ENCODE peak calls at places on chromosomes 3 and 15, in eight cellular contexts. V is brain microvascular endothelial cell, C is MCF 10A, F is A549, W is thoracic aorta, Q is astrocyte of the spinal cord, M is lower leg skin, Y is heart right ventricle. R is an unnamed sample.

GRCh38 chr3:133871368-133872090 is 24.2 kb downstream of the RAB6B start:
- DNase-seq in V (no peak), C (no peak), F (no peak), W (no peak), Q (no peak), M (no peak), Y (no peak), R (no peak)

GRCh38 chr3:39124876-39125836 is 17.7 kb downstream of the TTC21A start:
- DNase-seq in V (no peak), C (peak; percentile 47), F (peak; percentile 65), W (no peak), Q (peak; percentile 40), M (no peak), Y (no peak), R (peak; percentile 36)

GRCh38 chr3:113531826-113532697 is at the start of gene SIDT1:
- DNase-seq in V (no peak), C (peak; percentile 35), F (peak; percentile 48), W (no peak), Q (peak; percentile 13), M (no peak), Y (no peak), R (peak; percentile 21)

GRCh38 chr3:177195941-177196472 is 1.3 kb downstream of the TBL1XR1 start:
- DNase-seq in V (no peak), C (peak; percentile 29), F (no peak), W (no peak), Q (no peak), M (no peak), Y (no peak), R (peak; percentile 48)

GRCh38 chr15:28112101-28112760 is 13.1 kb upstream of the OCA2 start:
- DNase-seq in V (no peak), C (no peak), F (no peak), W (no peak), Q (no peak), M (no peak), Y (no peak), R (no peak)

GRCh38 chr3:48765376-48765775 is 48.4 kb upstream of the IP6K2 start:
- DNase-seq in V (no peak), C (peak; percentile 36), F (peak; percentile 37), W (no peak), Q (no peak), M (no peak), Y (no peak), R (no peak)

GRCh38 chr3:152419748-152420147 is 151.0 kb downstream of the MBNL1 start:
- DNase-seq in V (no peak), C (no peak), F (no peak), W (no peak), Q (no peak), M (no peak), Y (no peak), R (no peak)

GRCh38 chr15:70768247-70768883 is 5.0 kb upstream of the UACA start:
- DNase-seq in V (no peak), C (no peak), F (no peak), W (no peak), Q (no peak), M (no peak), Y (no peak), R (peak; percentile 55)

GRCh38 chr3:196519738-196520122 is 4.6 kb upstream of the SMCO1 start:
- DNase-seq in V (no peak), C (peak; percentile 36), F (no peak), W (no peak), Q (no peak), M (no peak), Y (no peak), R (no peak)

GRCh38 chr15:68789921-68790575 is 30.6 kb downstream of the ANP32A start:
- DNase-seq in V (peak; percentile 53), C (no peak), F (no peak), W (no peak), Q (peak; percentile 79), M (no peak), Y (peak; percentile 18), R (peak; percentile 84)

GRCh38 chr3:156151824-156152428 is 31.5 kb downstream of the KCNAB1 start:
- DNase-seq in V (peak; percentile 79), C (peak; percentile 69), F (peak; percentile 74), W (peak; percentile 36), Q (peak; percentile 74), M (peak; percentile 43), Y (peak; percentile 69), R (peak; percentile 75)

GRCh38 chr3:172203522-172204258 is 164.3 kb downstream of the FNDC3B start:
- DNase-seq in V (no peak), C (no peak), F (peak; percentile 79), W (no peak), Q (peak; percentile 57), M (no peak), Y (no peak), R (no peak)

GRCh38 chr3:15097889-15098288 is 1.1 kb downstream of the RBSN start:
- DNase-seq in V (peak; percentile 3), C (no peak), F (no peak), W (no peak), Q (peak; percentile 4), M (no peak), Y (no peak), R (no peak)

GRCh38 chr15:62403164-62403809 is 238.2 kb upstream of the C2CD4B start:
- DNase-seq in V (peak; percentile 43), C (peak; percentile 66), F (peak; percentile 15), W (no peak), Q (peak; percentile 52), M (no peak), Y (no peak), R (peak; percentile 11)

GRCh38 chr3:116020495-116020894 is 397.2 kb downstream of the GAP43 start:
- DNase-seq in V (no peak), C (peak; percentile 7), F (no peak), W (no peak), Q (no peak), M (no peak), Y (no peak), R (no peak)

GRCh38 chr3:49170744-49171118 is 667 bp upstream of the KLHDC8B start:
- DNase-seq in V (no peak), C (no peak), F (no peak), W (no peak), Q (no peak), M (no peak), Y (no peak), R (no peak)

GRCh38 chr3:112858410-112859069 is 11.9 kb upstream of the CD200R1L start:
- DNase-seq in V (peak; percentile 21), C (peak; percentile 18), F (no peak), W (no peak), Q (peak; percentile 36), M (no peak), Y (no peak), R (no peak)

GRCh38 chr3:194007598-194008337 is 128.2 kb upstream of the HES1 start:
- DNase-seq in V (no peak), C (no peak), F (no peak), W (no peak), Q (no peak), M (no peak), Y (no peak), R (no peak)

GRCh38 chr3:119571688-119572087 is 7.6 kb upstream of the ADPRH start:
- DNase-seq in V (no peak), C (no peak), F (no peak), W (no peak), Q (no peak), M (no peak), Y (no peak), R (peak; percentile 13)

GRCh38 chr15:71333839-71334238 is 218.6 kb downstream of the THSD4 start:
- DNase-seq in V (peak; percentile 79), C (no peak), F (no peak), W (no peak), Q (peak; percentile 76), M (no peak), Y (no peak), R (no peak)

GRCh38 chr15:51736646-51737537 is 563 bp downstream of the LYSMD2 start:
- DNase-seq in V (no peak), C (peak; percentile 56), F (peak; percentile 50), W (no peak), Q (no peak), M (peak; percentile 34), Y (peak; percentile 43), R (peak; percentile 23)

GRCh38 chr15:73482184-73482583 is 39.2 kb downstream of the REC114 start:
- DNase-seq in V (no peak), C (no peak), F (no peak), W (no peak), Q (no peak), M (no peak), Y (no peak), R (no peak)

GRCh38 chr3:104992618-104993017 is 374.1 kb upstream of the ALCAM start:
- DNase-seq in V (no peak), C (no peak), F (no peak), W (no peak), Q (no peak), M (no peak), Y (no peak), R (no peak)

GRCh38 chr3:192772495-192772894 is 45.2 kb upstream of the FGF12 start:
- DNase-seq in V (peak; percentile 54), C (peak; percentile 49), F (peak; percentile 12), W (no peak), Q (peak; percentile 14), M (no peak), Y (peak; percentile 42), R (peak; percentile 19)

DNA sequence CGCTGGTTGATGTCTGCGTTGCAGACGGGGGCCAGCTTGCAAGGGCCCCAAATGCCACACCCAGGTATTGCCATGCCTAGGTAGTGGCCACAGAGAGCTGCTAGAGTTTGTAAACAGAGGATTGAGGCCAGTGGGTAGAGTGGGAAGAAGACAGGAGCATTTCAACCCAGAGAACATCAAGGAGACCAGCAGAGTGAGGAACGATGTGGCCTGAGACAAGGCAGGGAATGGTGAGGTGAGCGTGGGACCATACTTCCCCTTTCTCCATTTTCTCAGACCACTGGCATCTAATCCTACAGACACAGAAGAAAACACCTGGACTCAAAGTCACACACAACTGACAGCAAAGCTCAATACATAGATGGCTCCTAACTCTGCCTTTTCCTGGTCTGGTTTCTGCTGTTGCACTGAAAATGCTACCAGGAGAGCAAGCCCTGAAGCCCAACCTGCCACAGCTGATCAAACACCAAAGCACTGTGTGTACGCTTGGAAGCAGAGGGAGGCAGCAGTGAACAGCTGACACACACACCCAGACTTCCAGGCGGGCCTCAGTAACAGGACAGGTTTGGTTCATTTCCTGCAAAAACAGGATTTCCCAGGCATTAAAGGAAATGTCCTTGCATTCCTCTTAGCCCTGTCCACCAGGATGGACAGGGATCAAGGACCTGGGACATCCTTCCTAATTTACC is 1.6 kb downstream of the FAM174B start:
- DNase-seq in V (no peak), C (no peak), F (peak; percentile 55), W (no peak), Q (peak; percentile 29), M (no peak), Y (no peak), R (peak; percentile 83)
- TF ChIP-seq CTCF in V (no peak), C (no peak), F (no peak), W (no peak), Q (no peak), M (no peak), Y (no peak), R (no peak)

GRCh38 chr15:87672309-87672897 is 584.1 kb downstream of the NTRK3 start:
- DNase-seq in V (peak; percentile 34), C (peak; percentile 37), F (peak; percentile 24), W (no peak), Q (peak; percentile 35), M (no peak), Y (no peak), R (peak; percentile 2)
- TF ChIP-seq CTCF in V (peak; percentile 85), C (peak; percentile 52), F (peak; percentile 53), W (peak; percentile 60), Q (peak; percentile 83), M (no peak), Y (peak; percentile 62), R (peak; percentile 9)

GRCh38 chr3:124492824-124493223 is 237.4 kb upstream of the UMPS start:
- DNase-seq in V (no peak), C (peak; percentile 83), F (peak; percentile 64), W (no peak), Q (peak; percentile 37), M (peak; percentile 23), Y (peak; percentile 23), R (peak; percentile 35)
- TF ChIP-seq CTCF in V (peak; percentile 65), C (peak; percentile 67), F (peak; percentile 52), W (peak; percentile 21), Q (peak; percentile 38), M (no peak), Y (peak; percentile 39), R (peak; percentile 12)

GRCh38 chr3:182671942-182672341 is 121.4 kb upstream of the ATP11B start:
- DNase-seq in V (peak; percentile 33), C (peak; percentile 48), F (no peak), W (no peak), Q (no peak), M (no peak), Y (no peak), R (no peak)
- TF ChIP-seq CTCF in V (peak; percentile 49), C (no peak), F (no peak), W (no peak), Q (no peak), M (no peak), Y (no peak), R (no peak)